ENCODE peak calls at places on chromosomes 1 and 21, in six cellular contexts. U is brain microvascular endothelial cell, D is RKO, M is GDM1, P is GM13977, L is fibroblast of mammary gland. T is an unnamed sample.
A peak's percentile ranks its signal among the peaks of the same experiment; 100 is the strongest.

GRCh38 chr1:235595079-235595478 is 54.5 kb downstream of the GNG4 start:
- DNase-seq in U (no peak), D (no peak), M (no peak), P (no peak), L (no peak), T (no peak)

GRCh38 chr1:71956613-71957012 is 325.7 kb downstream of the NEGR1 start:
- DNase-seq in U (no peak), D (no peak), M (no peak), P (no peak), L (no peak), T (no peak)

GRCh38 chr1:89198500-89199072 is at the start of gene GBP4:
- DNase-seq in U (no peak), D (no peak), M (peak; percentile 34), P (peak; percentile 45), L (peak; percentile 11), T (no peak)

GRCh38 chr1:100354971-100355394 is 2.7 kb downstream of the CDC14A start:
- DNase-seq in U (peak; percentile 24), D (peak; percentile 39), M (no peak), P (no peak), L (peak; percentile 15), T (no peak)

GRCh38 chr1:59101518-59101917 is 195.4 kb upstream of the FGGY start:
- DNase-seq in U (no peak), D (no peak), M (no peak), P (no peak), L (no peak), T (no peak)

GRCh38 chr1:153542956-153543737 is 2.4 kb upstream of the S100A5 start:
- DNase-seq in U (no peak), D (no peak), M (no peak), P (no peak), L (peak; percentile 54), T (no peak)

GRCh38 chr1:187390157-187390556 is 561.4 kb downstream of the PLA2G4A start:
- DNase-seq in U (no peak), D (peak; percentile 11), M (no peak), P (no peak), L (no peak), T (no peak)

GRCh38 chr1:202229376-202229775 is 35.8 kb downstream of the LGR6 start:
- DNase-seq in U (no peak), D (no peak), M (no peak), P (no peak), L (no peak), T (no peak)

GRCh38 chr1:231124746-231125145 is 37.1 kb upstream of the TRIM67 start:
- DNase-seq in U (no peak), D (no peak), M (no peak), P (no peak), L (no peak), T (no peak)

GRCh38 chr1:208950206-208950605 is 633.3 kb upstream of the CAMK1G start:
- DNase-seq in U (no peak), D (no peak), M (no peak), P (no peak), L (peak; percentile 2), T (no peak)

GRCh38 chr1:226975259-226975908 is 35.3 kb downstream of the COQ8A start:
- DNase-seq in U (no peak), D (no peak), M (no peak), P (no peak), L (no peak), T (no peak)

GRCh38 chr1:243842978-243843490 is 7.0 kb downstream of the AKT3 start:
- DNase-seq in U (peak; percentile 66), D (peak; percentile 28), M (no peak), P (no peak), L (peak; percentile 82), T (no peak)

GRCh38 chr21:18318156-18318555 is 73.5 kb downstream of the CHODL start:
- DNase-seq in U (no peak), D (no peak), M (no peak), P (no peak), L (no peak), T (no peak)

GRCh38 chr21:42340187-42340586 is 10.6 kb downstream of the TFF2 start:
- DNase-seq in U (no peak), D (no peak), M (no peak), P (no peak), L (no peak), T (no peak)

T was measured in H1.